ENCODE peak calls at places on chromosomes 12 and 14, in five cellular contexts. C is gastrocnemius medialis; Q is IMR-90; G is fibroblast of mammary gland; Y is CD4-positive, alpha-beta memory T cell. T is an unnamed sample.

GRCh38 chr12:58504539-58504938 is 415.8 kb downstream of the LRIG3 start:
- DNase-seq in Q (peak), G (peak), Y (no peak), C (no peak), T (peak)

GRCh38 chr12:93591137-93591868 is 18.8 kb downstream of the SOCS2 start:
- DNase-seq in Y (no peak), G (peak), Q (peak), C (peak), T (peak)

GRCh38 chr12:41008472-41008871 is 179.6 kb upstream of the PDZRN4 start:
- DNase-seq in Y (no peak), C (no peak), G (peak), Q (no peak), T (no peak)

GRCh38 chr12:6161124-6161882 is 36.8 kb upstream of the VWF start:
- DNase-seq in C (no peak), Y (no peak), Q (peak), G (peak), T (peak)

GRCh38 chr12:130714091-130714590 is 2.0 kb downstream of the RIMBP2 start:
- DNase-seq in Y (no peak), C (no peak), G (no peak), Q (no peak), T (no peak)

GRCh38 chr12:52041695-52042123 is 9.5 kb upstream of the NR4A1 start:
- DNase-seq in C (no peak), G (no peak), Y (no peak), Q (peak), T (no peak)

GRCh38 chr12:48965447-48965846 is 6.1 kb downstream of the WNT10B start:
- DNase-seq in C (no peak), Y (no peak), G (peak), Q (peak), T (no peak)

GRCh38 chr12:119372540-119372939 is 38.0 kb downstream of the CCDC60 start:
- DNase-seq in Y (no peak), Q (no peak), G (no peak), C (no peak), T (no peak)

GRCh38 chr14:68245146-68246073 is 425.8 kb downstream of the RAD51B start:
- DNase-seq in Y (no peak), G (peak), Q (peak), C (peak), T (no peak)

GRCh38 chr12:42282301-42282700 is 43.6 kb downstream of the ZCRB1 start:
- DNase-seq in Q (no peak), Y (no peak), G (no peak), C (no peak), T (no peak)

GRCh38 chr12:10070380-10070779 is 28.4 kb downstream of the CLEC1A start:
- DNase-seq in Y (no peak), G (no peak), Q (no peak), C (no peak), T (no peak)

GRCh38 chr14:58299665-58300202 is 1.4 kb downstream of the ARID4A start:
- DNase-seq in G (no peak), Y (peak), C (no peak), Q (no peak), T (no peak)

GRCh38 chr12:86496595-86496994 is 240.4 kb upstream of the MGAT4C start:
- DNase-seq in C (no peak), G (no peak), Y (no peak), Q (no peak), T (no peak)

GRCh38 chr14:59213368-59214315 is 25.2 kb downstream of the DAAM1 start:
- DNase-seq in Q (peak), Y (no peak), G (peak), C (no peak), T (peak)

DNA sequence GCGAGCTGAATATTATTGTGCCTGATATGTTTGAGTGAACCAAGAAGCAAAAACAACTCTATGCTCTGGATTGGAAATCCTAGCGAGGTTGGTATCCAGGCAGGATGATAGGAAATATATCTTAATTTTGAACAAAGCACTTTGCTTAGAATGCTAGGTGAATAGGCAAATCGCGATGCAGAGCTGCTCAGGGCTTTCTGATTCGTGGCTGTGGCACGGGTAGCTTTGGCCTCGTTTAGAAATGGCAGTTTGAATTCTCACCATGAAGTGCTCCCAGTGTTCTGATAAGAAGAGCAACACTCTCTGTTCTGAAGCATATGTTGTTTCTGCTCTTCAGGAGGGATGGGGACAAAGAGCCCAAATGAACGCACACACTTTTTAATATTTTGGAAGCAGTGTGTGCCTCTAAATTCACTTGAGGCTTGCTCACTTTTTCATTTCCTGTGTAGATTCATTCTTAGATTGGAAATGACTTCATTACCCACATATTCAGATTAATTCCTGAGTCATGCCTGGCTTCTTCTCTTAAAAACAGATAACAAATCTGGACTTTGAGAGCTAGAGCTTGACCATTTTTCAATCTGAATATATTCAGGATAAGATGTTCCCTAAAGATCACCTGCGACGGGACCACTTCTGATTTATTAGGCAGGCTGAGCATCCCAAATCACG is 200.9 kb downstream of the RPAP3 start:
- DNase-seq in G (peak), C (no peak), Q (peak), Y (no peak), T (peak)
- H3K4me3 ChIP-seq in G (no peak), C (no peak), Q (no peak), Y (no peak), T (no peak)

GRCh38 chr14:32201196-32201815 is 539 bp upstream of the RNU6-7 start:
- DNase-seq in C (peak), Y (peak), Q (peak), G (peak), T (peak)

GRCh38 chr14:32202468-32202865 is 602 bp downstream of the RNU6-8 start:
- DNase-seq in Y (no peak), Q (peak), C (no peak), G (peak), T (peak)

GRCh38 chr14:32202941-32203882 is at the start of gene RNU6-8:
- DNase-seq in Q (peak), C (peak), G (peak), Y (peak), T (peak)

GRCh38 chr14:32200368-32201195 is 1.3 kb upstream of the RNU6-7 start:
- DNase-seq in Q (no peak), C (no peak), Y (no peak), G (no peak), T (no peak)

GRCh38 chr14:32201816-32202467 is at the start of gene RNU6-7:
- DNase-seq in C (peak), G (peak), Q (peak), Y (no peak), T (peak)
- H3K4me3 ChIP-seq in C (peak), G (peak), Q (peak), Y (peak), T (peak)

GRCh38 chr12:54030889-54031860 is 1.7 kb upstream of the HOXC5 start:
- DNase-seq in G (peak), C (no peak), Q (peak), Y (no peak), T (no peak)
- H3K4me3 ChIP-seq in G (peak), C (peak), Q (no peak), Y (no peak), T (no peak)

GRCh38 chr12:16587514-16587913 is 18.4 kb downstream of the LMO3 start:
- DNase-seq in Q (no peak), C (no peak), G (no peak), Y (no peak), T (no peak)

GRCh38 chr12:16588812-16589211 is 17.1 kb downstream of the LMO3 start:
- DNase-seq in G (no peak), Y (no peak), C (no peak), Q (peak), T (no peak)

GRCh38 chr12:16586350-16587109 is 19.4 kb downstream of the LMO3 start:
- DNase-seq in Q (peak), C (no peak), Y (no peak), G (peak), T (no peak)

GRCh38 chr12:16585781-16586180 is 20.2 kb downstream of the LMO3 start:
- DNase-seq in Q (no peak), Y (no peak), G (no peak), C (no peak), T (no peak)

GRCh38 chr12:16587110-16587453 is 18.9 kb downstream of the LMO3 start:
- DNase-seq in C (no peak), Q (no peak), Y (no peak), G (no peak), T (no peak)
- H3K4me3 ChIP-seq in C (no peak), Q (no peak), Y (no peak), G (no peak), T (no peak)